ENCODE peak calls at places on chromosomes 5 and 9, in eight cellular contexts. One of them, this sample, is unnamed.
A peak's percentile ranks its signal among the peaks of the same experiment; 100 is the strongest.

GRCh38 chr9:135820661-135821060 is 86.7 kb downstream of the CAMSAP1 start:
- DNase-seq in mesendoderm: no peak
- DNase-seq in PC-3: no peak
- DNase-seq in tibial nerve: no peak
- DNase-seq in right cardiac atrium: no peak
- DNase-seq in astrocyte: no peak
- DNase-seq in cardiac muscle cell: no peak
- DNase-seq in left ventricle myocardium inferior: no peak
- DNase-seq in this sample: no peak

GRCh38 chr5:43281840-43282658 is 31.2 kb downstream of the HMGCS1 start:
- DNase-seq in mesendoderm: no peak
- DNase-seq in PC-3: peak; percentile 91
- DNase-seq in tibial nerve: no peak
- DNase-seq in right cardiac atrium: no peak
- DNase-seq in astrocyte: peak; percentile 11
- DNase-seq in cardiac muscle cell: no peak
- DNase-seq in left ventricle myocardium inferior: no peak
- DNase-seq in this sample: peak; percentile 70

GRCh38 chr9:2623046-2623865 is 1.7 kb downstream of the VLDLR start:
- DNase-seq in mesendoderm: peak; percentile 82
- DNase-seq in PC-3: no peak
- DNase-seq in tibial nerve: no peak
- DNase-seq in right cardiac atrium: peak; percentile 78
- DNase-seq in astrocyte: peak; percentile 25
- DNase-seq in cardiac muscle cell: peak; percentile 92
- DNase-seq in left ventricle myocardium inferior: peak; percentile 67
- DNase-seq in this sample: peak; percentile 66

GRCh38 chr5:56075361-56075760 is 80.6 kb upstream of the IL6ST start:
- DNase-seq in mesendoderm: no peak
- DNase-seq in PC-3: no peak
- DNase-seq in tibial nerve: peak; percentile 40
- DNase-seq in right cardiac atrium: peak; percentile 24
- DNase-seq in astrocyte: peak; percentile 41
- DNase-seq in cardiac muscle cell: no peak
- DNase-seq in left ventricle myocardium inferior: peak; percentile 44
- DNase-seq in this sample: no peak

GRCh38 chr5:1010181-1010510 is 1.5 kb downstream of the NKD2 start:
- DNase-seq in mesendoderm: no peak
- DNase-seq in PC-3: peak; percentile 13
- DNase-seq in tibial nerve: no peak
- DNase-seq in right cardiac atrium: peak; percentile 7
- DNase-seq in astrocyte: no peak
- DNase-seq in cardiac muscle cell: no peak
- DNase-seq in left ventricle myocardium inferior: peak; percentile 25
- DNase-seq in this sample: no peak

GRCh38 chr9:92671323-92671722 is 1.4 kb upstream of the IPPK start:
- DNase-seq in mesendoderm: peak; percentile 68
- DNase-seq in PC-3: peak; percentile 81
- DNase-seq in tibial nerve: no peak
- DNase-seq in right cardiac atrium: peak; percentile 68
- DNase-seq in astrocyte: peak; percentile 79
- DNase-seq in cardiac muscle cell: no peak
- DNase-seq in left ventricle myocardium inferior: peak; percentile 47
- DNase-seq in this sample: peak; percentile 83

GRCh38 chr9:124371183-124371582 is 44.1 kb downstream of the PSMB7 start:
- DNase-seq in mesendoderm: no peak
- DNase-seq in PC-3: no peak
- DNase-seq in tibial nerve: no peak
- DNase-seq in right cardiac atrium: no peak
- DNase-seq in astrocyte: peak; percentile 52
- DNase-seq in cardiac muscle cell: no peak
- DNase-seq in left ventricle myocardium inferior: no peak
- DNase-seq in this sample: peak; percentile 54

GRCh38 chr5:155906046-155906445 is 420.9 kb upstream of the SGCD start:
- DNase-seq in mesendoderm: peak; percentile 7
- DNase-seq in PC-3: no peak
- DNase-seq in tibial nerve: no peak
- DNase-seq in right cardiac atrium: no peak
- DNase-seq in astrocyte: no peak
- DNase-seq in cardiac muscle cell: peak; percentile 4
- DNase-seq in left ventricle myocardium inferior: no peak
- DNase-seq in this sample: no peak

GRCh38 chr9:8206720-8207119 is 407.1 kb upstream of the DMAC1 start:
- DNase-seq in mesendoderm: no peak
- DNase-seq in PC-3: no peak
- DNase-seq in tibial nerve: no peak
- DNase-seq in right cardiac atrium: no peak
- DNase-seq in astrocyte: no peak
- DNase-seq in cardiac muscle cell: no peak
- DNase-seq in left ventricle myocardium inferior: no peak
- DNase-seq in this sample: no peak

GRCh38 chr5:115571441-115571878 is 26.9 kb upstream of the FEM1C start:
- DNase-seq in mesendoderm: no peak
- DNase-seq in PC-3: no peak
- DNase-seq in tibial nerve: no peak
- DNase-seq in right cardiac atrium: peak; percentile 17
- DNase-seq in astrocyte: no peak
- DNase-seq in cardiac muscle cell: no peak
- DNase-seq in left ventricle myocardium inferior: no peak
- DNase-seq in this sample: no peak

GRCh38 chr5:152532714-152533113 is 127.6 kb upstream of the NMUR2 start:
- DNase-seq in mesendoderm: peak; percentile 74
- DNase-seq in PC-3: peak; percentile 75
- DNase-seq in tibial nerve: no peak
- DNase-seq in right cardiac atrium: no peak
- DNase-seq in astrocyte: peak; percentile 26
- DNase-seq in cardiac muscle cell: peak; percentile 77
- DNase-seq in left ventricle myocardium inferior: no peak
- DNase-seq in this sample: peak; percentile 45

GRCh38 chr5:163943546-163943945 is 438.1 kb downstream of the MAT2B start:
- DNase-seq in mesendoderm: no peak
- DNase-seq in PC-3: no peak
- DNase-seq in tibial nerve: no peak
- DNase-seq in right cardiac atrium: no peak
- DNase-seq in astrocyte: peak; percentile 28
- DNase-seq in cardiac muscle cell: no peak
- DNase-seq in left ventricle myocardium inferior: no peak
- DNase-seq in this sample: no peak

GRCh38 chr9:114380988-114381387 is 6.8 kb downstream of the AKNA start:
- DNase-seq in mesendoderm: no peak
- DNase-seq in PC-3: no peak
- DNase-seq in tibial nerve: no peak
- DNase-seq in right cardiac atrium: no peak
- DNase-seq in astrocyte: no peak
- DNase-seq in cardiac muscle cell: no peak
- DNase-seq in left ventricle myocardium inferior: no peak
- DNase-seq in this sample: no peak

GRCh38 chr9:114377046-114377445 is 10.7 kb downstream of the AKNA start:
- DNase-seq in mesendoderm: no peak
- DNase-seq in PC-3: no peak
- DNase-seq in tibial nerve: no peak
- DNase-seq in right cardiac atrium: no peak
- DNase-seq in astrocyte: no peak
- DNase-seq in cardiac muscle cell: no peak
- DNase-seq in left ventricle myocardium inferior: no peak
- DNase-seq in this sample: no peak

GRCh38 chr9:114376586-114376985 is 11.2 kb downstream of the AKNA start:
- DNase-seq in mesendoderm: no peak
- DNase-seq in PC-3: no peak
- DNase-seq in tibial nerve: no peak
- DNase-seq in right cardiac atrium: no peak
- DNase-seq in astrocyte: no peak
- DNase-seq in cardiac muscle cell: no peak
- DNase-seq in left ventricle myocardium inferior: no peak
- DNase-seq in this sample: no peak

GRCh38 chr9:114378016-114378415 is 9.8 kb downstream of the AKNA start:
- DNase-seq in mesendoderm: no peak
- DNase-seq in PC-3: no peak
- DNase-seq in tibial nerve: no peak
- DNase-seq in right cardiac atrium: no peak
- DNase-seq in astrocyte: no peak
- DNase-seq in cardiac muscle cell: no peak
- DNase-seq in left ventricle myocardium inferior: no peak
- DNase-seq in this sample: no peak

DNA sequence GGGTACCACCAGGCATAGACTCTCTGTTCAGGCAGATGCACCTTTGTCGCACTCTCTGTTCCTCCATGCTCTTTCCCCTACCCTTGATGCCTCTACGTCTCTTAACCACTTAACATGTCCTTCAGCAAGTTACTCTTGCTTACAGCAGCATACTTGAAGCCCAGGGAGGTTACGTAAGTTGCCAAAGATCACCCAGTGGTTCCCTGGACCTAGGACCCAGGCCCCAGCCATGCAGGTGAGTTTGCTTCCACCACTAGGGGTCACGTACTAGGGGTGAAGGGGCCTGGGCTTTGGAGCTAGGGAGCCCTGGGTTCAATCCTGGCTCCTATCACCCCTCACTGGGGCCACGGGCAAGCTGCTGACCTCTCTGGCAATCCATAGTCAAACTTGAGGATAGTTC is 8.9 kb downstream of the AKNA start:
- DNase-seq in mesendoderm: no peak
- DNase-seq in PC-3: no peak
- DNase-seq in tibial nerve: no peak
- DNase-seq in right cardiac atrium: no peak
- DNase-seq in astrocyte: no peak
- DNase-seq in cardiac muscle cell: no peak
- DNase-seq in left ventricle myocardium inferior: no peak
- DNase-seq in this sample: no peak
- H3K4me3 ChIP-seq in mesendoderm: no peak overlapping the region
- H3K4me3 ChIP-seq in PC-3: no peak overlapping the region
- H3K4me3 ChIP-seq in tibial nerve: no peak overlapping the region
- H3K4me3 ChIP-seq in right cardiac atrium: no peak overlapping the region
- H3K4me3 ChIP-seq in astrocyte: no peak overlapping the region
- H3K4me3 ChIP-seq in cardiac muscle cell: no peak overlapping the region
- H3K4me3 ChIP-seq in left ventricle myocardium inferior: no peak overlapping the region
- H3K4me3 ChIP-seq in this sample: no peak overlapping the region

DNA sequence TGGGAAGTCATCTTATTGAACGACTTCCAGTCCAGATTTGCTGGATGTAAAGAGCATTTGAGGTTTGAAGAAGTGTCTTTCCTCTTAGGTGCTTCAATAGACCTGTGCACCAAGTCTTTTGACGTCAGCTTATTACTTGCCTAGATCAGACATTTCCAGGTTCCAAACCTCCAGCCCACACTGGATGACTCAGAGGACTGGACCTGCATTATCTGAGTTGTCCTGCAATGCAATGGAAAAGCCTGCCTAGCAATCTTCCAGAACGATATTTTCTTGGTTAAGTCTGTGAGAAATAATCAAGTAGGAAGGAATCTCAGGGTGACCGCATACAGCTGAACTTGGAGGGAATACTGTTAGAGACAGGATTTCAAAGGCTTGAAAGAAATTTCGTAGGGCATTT is 147.2 kb upstream of the MOCS2 start:
- DNase-seq in mesendoderm: no peak
- DNase-seq in PC-3: peak; percentile 45
- DNase-seq in tibial nerve: no peak
- DNase-seq in right cardiac atrium: no peak
- DNase-seq in astrocyte: peak; percentile 97
- DNase-seq in cardiac muscle cell: no peak
- DNase-seq in left ventricle myocardium inferior: no peak
- DNase-seq in this sample: peak; percentile 87
- H3K4me3 ChIP-seq in mesendoderm: no peak overlapping the region
- H3K4me3 ChIP-seq in PC-3: no peak overlapping the region
- H3K4me3 ChIP-seq in tibial nerve: no peak overlapping the region
- H3K4me3 ChIP-seq in right cardiac atrium: no peak overlapping the region
- H3K4me3 ChIP-seq in astrocyte: no peak overlapping the region
- H3K4me3 ChIP-seq in cardiac muscle cell: no peak overlapping the region
- H3K4me3 ChIP-seq in left ventricle myocardium inferior: no peak overlapping the region
- H3K4me3 ChIP-seq in this sample: no peak overlapping the region

DNA sequence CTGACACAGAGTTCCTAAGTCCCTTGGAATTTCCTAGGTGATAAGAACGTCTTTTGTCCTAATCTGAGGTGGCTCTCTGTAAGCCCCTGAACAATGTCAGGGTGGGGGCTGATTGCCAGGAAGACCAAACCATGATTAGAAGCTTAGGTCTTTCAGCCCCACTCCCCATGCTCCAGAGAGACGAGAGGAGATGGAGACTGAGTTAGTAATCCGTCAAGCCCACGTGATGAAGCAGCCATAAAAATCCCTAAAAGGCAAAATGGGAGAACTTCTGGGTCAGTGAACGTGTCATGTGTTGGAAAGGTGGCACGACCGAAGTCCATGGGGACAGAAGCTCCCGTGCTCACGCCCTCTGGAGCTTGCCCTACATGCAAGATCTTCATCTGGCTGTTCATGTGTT is 85.6 kb downstream of the RAD23B start:
- DNase-seq in mesendoderm: peak; percentile 89
- DNase-seq in PC-3: no peak
- DNase-seq in tibial nerve: no peak
- DNase-seq in right cardiac atrium: peak; percentile 27
- DNase-seq in astrocyte: no peak
- DNase-seq in cardiac muscle cell: no peak
- DNase-seq in left ventricle myocardium inferior: no peak
- DNase-seq in this sample: no peak
- H3K4me3 ChIP-seq in mesendoderm: no peak overlapping the region
- H3K4me3 ChIP-seq in PC-3: no peak overlapping the region
- H3K4me3 ChIP-seq in tibial nerve: no peak overlapping the region
- H3K4me3 ChIP-seq in right cardiac atrium: no peak overlapping the region
- H3K4me3 ChIP-seq in astrocyte: no peak overlapping the region
- H3K4me3 ChIP-seq in cardiac muscle cell: no peak overlapping the region
- H3K4me3 ChIP-seq in left ventricle myocardium inferior: no peak overlapping the region
- H3K4me3 ChIP-seq in this sample: no peak overlapping the region

DNA sequence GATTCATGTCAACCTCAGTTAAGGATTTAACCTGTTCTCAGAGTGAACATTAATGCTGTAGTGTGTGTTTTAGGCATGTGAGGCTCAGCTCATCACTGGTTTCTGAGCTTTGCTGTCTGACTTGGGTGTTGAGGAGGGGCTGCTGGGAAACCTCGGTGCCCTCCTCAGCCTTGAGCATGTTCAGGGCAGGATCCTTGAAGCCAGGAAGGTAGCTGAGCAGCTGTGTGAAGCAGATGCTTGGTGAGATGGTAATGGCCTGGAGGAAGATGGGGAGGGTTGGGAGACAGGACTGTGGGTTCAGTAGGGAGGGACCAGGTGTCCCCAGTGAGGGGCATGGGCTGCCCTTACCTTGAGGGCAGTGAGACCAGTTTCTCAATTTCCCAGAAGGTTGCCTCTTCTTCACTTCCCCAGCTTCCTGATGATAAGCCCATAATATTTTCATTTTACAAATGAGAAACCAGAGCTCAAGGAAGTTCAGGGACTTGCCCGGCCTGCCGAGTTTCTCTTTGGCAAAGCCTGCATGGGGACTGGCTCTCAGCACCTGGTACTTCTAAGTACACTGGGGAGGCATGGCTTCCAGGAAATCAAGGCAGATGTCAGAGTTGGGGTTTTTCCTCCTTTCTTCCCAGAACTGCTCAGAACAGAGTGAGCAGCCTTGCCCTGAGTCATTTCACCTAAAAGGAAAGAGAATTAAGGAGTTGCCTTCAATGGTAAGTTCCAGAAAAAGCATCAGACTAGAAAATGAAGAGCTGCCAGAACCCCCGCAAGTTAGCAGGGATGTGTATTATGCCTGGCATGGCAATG is 225.6 kb downstream of the MAST4 start:
- DNase-seq in mesendoderm: no peak
- DNase-seq in PC-3: no peak
- DNase-seq in tibial nerve: no peak
- DNase-seq in right cardiac atrium: no peak
- DNase-seq in astrocyte: no peak
- DNase-seq in cardiac muscle cell: no peak
- DNase-seq in left ventricle myocardium inferior: no peak
- DNase-seq in this sample: peak; percentile 8
- H3K4me3 ChIP-seq in mesendoderm: no peak overlapping the region
- H3K4me3 ChIP-seq in PC-3: no peak overlapping the region
- H3K4me3 ChIP-seq in tibial nerve: no peak overlapping the region
- H3K4me3 ChIP-seq in right cardiac atrium: no peak overlapping the region
- H3K4me3 ChIP-seq in astrocyte: no peak overlapping the region
- H3K4me3 ChIP-seq in cardiac muscle cell: no peak overlapping the region
- H3K4me3 ChIP-seq in left ventricle myocardium inferior: no peak overlapping the region
- H3K4me3 ChIP-seq in this sample: no peak overlapping the region

This sample was measured in mammary epithelial cell.